ENCODE peak calls at places on chromosomes 11 and 22, in five cellular contexts. A is nephron progenitor cell, Z is GM12891, L is NCI-H1930, E is RPMI7951. O is an unnamed sample.

GRCh38 chr22:24146791-24147353 is 34.4 kb upstream of the SUSD2 start:
- DNase-seq in A (no peak), Z (no peak), L (no peak), E (peak; percentile 72), O (no peak)

GRCh38 chr22:41862160-41862529 is 29.2 kb downstream of the SREBF2 start:
- DNase-seq in A (peak; percentile 22), Z (no peak), L (no peak), E (no peak), O (peak; percentile 49)

GRCh38 chr11:80241766-80242165 is 800.9 kb upstream of the TENM4 start:
- DNase-seq in A (no peak), Z (no peak), L (no peak), E (no peak), O (no peak)

GRCh38 chr11:9046376-9046775 is 42.6 kb upstream of the NRIP3 start:
- DNase-seq in A (no peak), Z (no peak), L (no peak), E (no peak), O (no peak)

GRCh38 chr22:43980996-43981395 is 25.8 kb downstream of the SAMM50 start:
- DNase-seq in A (no peak), Z (no peak), L (no peak), E (no peak), O (no peak)

GRCh38 chr11:41010361-41011050 is 448.9 kb downstream of the LRRC4C start:
- DNase-seq in A (no peak), Z (no peak), L (no peak), E (no peak), O (no peak)

GRCh38 chr11:109939176-109939810 is 153.9 kb upstream of the ZC3H12C start:
- DNase-seq in A (peak; percentile 12), Z (no peak), L (peak; percentile 70), E (peak; percentile 83), O (no peak)

GRCh38 chr22:43726964-43727543 is 85.1 kb downstream of the EFCAB6 start:
- DNase-seq in A (no peak), Z (no peak), L (no peak), E (no peak), O (no peak)

GRCh38 chr11:86193297-86194095 is 51.1 kb upstream of the EED start:
- DNase-seq in A (peak; percentile 43), Z (peak; percentile 48), L (peak; percentile 56), E (peak; percentile 87), O (peak; percentile 75)

GRCh38 chr11:13970986-13971385 is 8.5 kb downstream of the SPON1 start:
- DNase-seq in A (no peak), Z (no peak), L (peak; percentile 33), E (no peak), O (no peak)

O was measured in B cell.